ENCODE peak calls at places on chromosome 6, in nine cellular contexts. V, E, F, S, K, D, B, U and T are unnamed samples.

GRCh38 chr6:34103321-34103720 is 42.6 kb downstream of the GRM4 start:
- DNase-seq in V (no peak), E (no peak), F (no peak), S (no peak), K (no peak), D (no peak), B (no peak), U (no peak), T (no peak)

GRCh38 chr6:150345786-150346185 is 23.0 kb upstream of the IYD start:
- DNase-seq in V (no peak), E (no peak), F (no peak), S (no peak), K (no peak), D (no peak), B (no peak), U (no peak), T (no peak)

GRCh38 chr6:100382767-100383195 is 81.9 kb downstream of the SIM1 start:
- DNase-seq in V (no peak), E (no peak), F (no peak), S (no peak), K (no peak), D (no peak), B (no peak), U (no peak), T (no peak)

GRCh38 chr6:16635810-16636602 is 125.3 kb downstream of the ATXN1 start:
- DNase-seq in V (peak; percentile 77), E (no peak), F (no peak), S (no peak), K (no peak), D (no peak), B (no peak), U (no peak), T (no peak)

GRCh38 chr6:44730771-44731391 is 343.4 kb downstream of the CDC5L start:
- DNase-seq in V (peak; percentile 19), E (no peak), F (no peak), S (no peak), K (no peak), D (peak; percentile 62), B (no peak), U (no peak), T (no peak)

GRCh38 chr6:43953794-43954310 is 173.4 kb downstream of the MRPL14 start:
- DNase-seq in V (no peak), E (peak; percentile 40), F (peak; percentile 73), S (peak; percentile 49), K (no peak), D (no peak), B (peak; percentile 81), U (peak; percentile 74), T (no peak)

GRCh38 chr6:106773482-106773881 is 144.1 kb downstream of the QRSL1 start:
- DNase-seq in V (no peak), E (peak; percentile 48), F (no peak), S (no peak), K (no peak), D (no peak), B (no peak), U (no peak), T (no peak)

GRCh38 chr6:43838276-43839036 is 68.4 kb downstream of the VEGFA start:
- DNase-seq in V (peak; percentile 70), E (peak; percentile 59), F (peak; percentile 50), S (peak; percentile 64), K (no peak), D (peak; percentile 26), B (peak; percentile 60), U (peak; percentile 91), T (peak; percentile 37)

GRCh38 chr6:21451546-21452013 is 142.0 kb upstream of the SOX4 start:
- DNase-seq in V (no peak), E (no peak), F (no peak), S (no peak), K (no peak), D (no peak), B (no peak), U (no peak), T (no peak)

GRCh38 chr6:56293756-56294155 is 46.4 kb upstream of the COL21A1 start:
- DNase-seq in V (no peak), E (no peak), F (no peak), S (no peak), K (no peak), D (no peak), B (no peak), U (no peak), T (peak; percentile 53)

GRCh38 chr6:151082079-151082478 is 157.7 kb upstream of the AKAP12 start:
- DNase-seq in V (no peak), E (no peak), F (no peak), S (no peak), K (no peak), D (no peak), B (no peak), U (no peak), T (no peak)

GRCh38 chr6:157521665-157522335 is 140.8 kb downstream of the ZDHHC14 start:
- DNase-seq in V (no peak), E (no peak), F (no peak), S (no peak), K (no peak), D (no peak), B (no peak), U (no peak), T (no peak)

GRCh38 chr6:111658445-111659154 is 52.9 kb upstream of the TRAF3IP2 start:
- DNase-seq in V (no peak), E (no peak), F (no peak), S (no peak), K (no peak), D (no peak), B (no peak), U (no peak), T (no peak)

GRCh38 chr6:57302477-57302876 is 15.0 kb upstream of the PRIM2 start:
- DNase-seq in V (no peak), E (no peak), F (no peak), S (no peak), K (no peak), D (no peak), B (no peak), U (no peak), T (no peak)

GRCh38 chr6:16621002-16621401 is 140.3 kb downstream of the ATXN1 start:
- DNase-seq in V (no peak), E (no peak), F (no peak), S (no peak), K (no peak), D (no peak), B (no peak), U (no peak), T (no peak)

GRCh38 chr6:139172567-139172966 is 37.7 kb downstream of the HECA start:
- DNase-seq in V (no peak), E (no peak), F (no peak), S (no peak), K (no peak), D (no peak), B (no peak), U (no peak), T (no peak)

GRCh38 chr6:291148-291696 is 1.1 kb upstream of the DUSP22 start:
- DNase-seq in V (peak; percentile 24), E (no peak), F (no peak), S (no peak), K (no peak), D (no peak), B (no peak), U (no peak), T (no peak)

GRCh38 chr6:69220293-69220847 is 576.4 kb downstream of the LMBRD1 start:
- DNase-seq in V (no peak), E (no peak), F (no peak), S (no peak), K (no peak), D (no peak), B (no peak), U (no peak), T (no peak)

GRCh38 chr6:148382856-148383255 is 40.2 kb downstream of the SASH1 start:
- DNase-seq in V (peak; percentile 59), E (no peak), F (no peak), S (no peak), K (no peak), D (no peak), B (no peak), U (no peak), T (no peak)

GRCh38 chr6:2791124-2792050 is 26.2 kb downstream of the WRNIP1 start:
- DNase-seq in V (peak; percentile 94), E (peak; percentile 67), F (peak; percentile 38), S (peak; percentile 77), K (peak; percentile 32), D (peak; percentile 43), B (peak; percentile 47), U (peak; percentile 87), T (peak; percentile 60)

GRCh38 chr6:40383348-40384115 is 203.6 kb downstream of the LRFN2 start:
- DNase-seq in V (no peak), E (no peak), F (no peak), S (no peak), K (no peak), D (no peak), B (no peak), U (no peak), T (no peak)

GRCh38 chr6:32845381-32845884 is 1.6 kb upstream of the PSMB8 start:
- DNase-seq in V (no peak), E (no peak), F (no peak), S (no peak), K (peak; percentile 31), D (no peak), B (no peak), U (peak; percentile 90), T (no peak)

GRCh38 chr6:10268661-10269060 is 146.2 kb downstream of the TFAP2A start:
- DNase-seq in V (no peak), E (no peak), F (no peak), S (no peak), K (no peak), D (no peak), B (no peak), U (no peak), T (no peak)

GRCh38 chr6:39614393-39614792 is 110.8 kb downstream of the KIF6 start:
- DNase-seq in V (no peak), E (no peak), F (no peak), S (no peak), K (no peak), D (no peak), B (no peak), U (no peak), T (no peak)

GRCh38 chr6:147142684-147143245 is 61.5 kb upstream of the STXBP5 start:
- DNase-seq in V (no peak), E (no peak), F (no peak), S (no peak), K (no peak), D (no peak), B (no peak), U (no peak), T (no peak)

GRCh38 chr6:150202404-150202803 is 59.6 kb downstream of the PPP1R14C start:
- DNase-seq in V (no peak), E (peak; percentile 10), F (no peak), S (no peak), K (no peak), D (no peak), B (no peak), U (no peak), T (no peak)

GRCh38 chr6:20933057-20933792 is 399.0 kb downstream of the CDKAL1 start:
- DNase-seq in V (no peak), E (no peak), F (no peak), S (no peak), K (no peak), D (no peak), B (no peak), U (no peak), T (no peak)

GRCh38 chr6:89460713-89461112 is 27.8 kb downstream of the ANKRD6 start:
- DNase-seq in V (no peak), E (no peak), F (no peak), S (no peak), K (no peak), D (no peak), B (no peak), U (no peak), T (no peak)

GRCh38 chr6:160348209-160348551 is at the start of gene SLC22A3:
- DNase-seq in V (no peak), E (no peak), F (peak; percentile 48), S (no peak), K (no peak), D (no peak), B (peak; percentile 68), U (no peak), T (no peak)

GRCh38 chr6:135167617-135168016 is 13.5 kb upstream of the MYB start:
- DNase-seq in V (no peak), E (no peak), F (no peak), S (no peak), K (no peak), D (no peak), B (no peak), U (no peak), T (no peak)

GRCh38 chr6:134873500-134874388 is 76.2 kb downstream of the ALDH8A1 start:
- DNase-seq in V (no peak), E (no peak), F (no peak), S (no peak), K (no peak), D (no peak), B (no peak), U (no peak), T (no peak)